ENCODE peak calls at places on chromosomes 6 and 20, in five cellular contexts. L, S, G, V and U are unnamed samples.

GRCh38 chr6:136640132-136640915 is 90.1 kb upstream of the MAP7 start:
- DNase-seq in L (no peak), S (no peak), G (no peak), V (no peak), U (no peak)

GRCh38 chr6:33126101-33126714 is 50.4 kb downstream of the HLA-DPB1 start:
- DNase-seq in L (peak), S (peak), G (peak), V (no peak), U (no peak)

GRCh38 chr20:34529742-34530141 is 13.5 kb downstream of the DYNLRB1 start:
- DNase-seq in L (no peak), S (no peak), G (no peak), V (no peak), U (no peak)

GRCh38 chr6:5718231-5718947 is 288.3 kb downstream of the NRN1 start:
- DNase-seq in L (no peak), S (no peak), G (peak), V (no peak), U (no peak)

GRCh38 chr6:28355743-28356665 is 6.3 kb downstream of the ZKSCAN3 start:
- DNase-seq in L (peak), S (peak), G (peak), V (peak), U (no peak)

GRCh38 chr6:94026575-94026974 is 607.2 kb upstream of the EPHA7 start:
- DNase-seq in L (no peak), S (no peak), G (no peak), V (no peak), U (no peak)

GRCh38 chr6:109834131-109834530 is 143.0 kb downstream of the FIG4 start:
- DNase-seq in L (no peak), S (no peak), G (no peak), V (no peak), U (no peak)

GRCh38 chr6:105839266-105839665 is 246.9 kb upstream of the PRDM1 start:
- DNase-seq in L (no peak), S (no peak), G (no peak), V (no peak), U (no peak)

GRCh38 chr6:151197556-151197955 is 42.2 kb upstream of the AKAP12 start:
- DNase-seq in L (no peak), S (no peak), G (no peak), V (no peak), U (no peak)

GRCh38 chr6:134134654-134135053 is 82.2 kb upstream of the SLC2A12 start:
- DNase-seq in L (no peak), S (no peak), G (no peak), V (no peak), U (no peak)

GRCh38 chr6:65452333-65452732 is 254.7 kb downstream of the EYS start:
- DNase-seq in L (no peak), S (no peak), G (no peak), V (no peak), U (no peak)

GRCh38 chr6:138155443-138155842 is 6.3 kb upstream of the ARFGEF3 start:
- DNase-seq in L (no peak), S (no peak), G (no peak), V (no peak), U (no peak)

GRCh38 chr6:104753251-104753650 is 106.5 kb downstream of the HACE1 start:
- DNase-seq in L (no peak), S (no peak), G (no peak), V (no peak), U (no peak)

GRCh38 chr6:83636800-83637199 is 72.1 kb downstream of the SNAP91 start:
- DNase-seq in L (no peak), S (no peak), G (no peak), V (no peak), U (no peak)

GRCh38 chr20:49866051-49866450 is 49.3 kb downstream of the SPATA2 start:
- DNase-seq in L (no peak), S (no peak), G (no peak), V (no peak), U (no peak)

GRCh38 chr6:77839292-77839691 is 186.5 kb downstream of the MEI4 start:
- DNase-seq in L (no peak), S (no peak), G (no peak), V (no peak), U (no peak)

GRCh38 chr6:2635911-2636310 is 114.8 kb downstream of the MYLK4 start:
- DNase-seq in L (no peak), S (no peak), G (no peak), V (no peak), U (no peak)

GRCh38 chr6:2633763-2634150 is 117.0 kb downstream of the MYLK4 start:
- DNase-seq in L (no peak), S (no peak), G (no peak), V (no peak), U (no peak)

GRCh38 chr6:2632943-2633584 is 117.7 kb downstream of the MYLK4 start:
- DNase-seq in L (no peak), S (no peak), G (no peak), V (no peak), U (no peak)

GRCh38 chr6:2632368-2632767 is 118.4 kb downstream of the MYLK4 start:
- DNase-seq in L (no peak), S (no peak), G (no peak), V (no peak), U (no peak)

DNA sequence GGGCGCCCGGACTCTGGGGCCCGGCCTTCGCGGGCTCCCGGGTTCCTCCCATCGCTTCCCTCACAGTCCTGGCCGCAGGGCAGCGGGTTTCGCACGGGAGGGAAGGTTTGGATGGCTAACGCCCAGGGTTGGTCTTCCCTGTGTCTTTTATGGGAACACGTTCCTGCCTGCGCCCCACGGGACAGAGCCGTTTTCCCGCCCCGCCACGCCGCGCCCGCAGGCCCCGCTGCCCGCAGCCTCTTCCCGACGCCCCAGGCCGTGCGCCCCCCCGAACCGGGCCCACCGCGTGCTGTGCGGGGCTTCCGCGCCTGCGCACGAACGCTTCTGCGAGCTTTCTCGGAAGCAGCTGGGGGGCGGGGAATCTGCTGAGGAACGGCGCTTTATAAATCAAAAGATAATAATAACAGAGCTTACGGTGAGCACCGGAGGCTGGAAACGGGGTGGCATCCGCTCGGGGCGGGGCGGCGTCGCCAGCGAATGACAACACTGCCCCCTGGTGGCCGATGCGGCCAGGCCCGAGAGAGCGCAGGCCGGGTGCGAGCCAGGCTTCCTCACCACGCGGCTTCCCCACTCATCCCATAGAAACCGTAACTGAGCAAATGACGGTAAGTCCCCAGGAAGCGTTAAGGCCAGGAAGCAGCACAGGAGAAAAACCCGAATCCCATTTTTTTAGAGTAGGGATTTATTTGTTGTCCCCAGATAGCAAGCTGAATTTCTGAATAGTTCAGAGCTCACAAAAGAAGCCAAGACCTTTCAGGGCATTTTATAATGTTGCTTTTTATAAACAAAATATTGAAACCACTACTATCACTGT is 116.4 kb downstream of the MYLK4 start:
- DNase-seq in L (peak), S (peak), G (peak), V (peak), U (peak)
- TF ChIP-seq POLR2AphosphoS5 in L (no peak), S (no peak), G (no peak), V (no peak), U (no peak)

GRCh38 chr6:30572078-30572605 is 900 bp downstream of the ABCF1 start:
- DNase-seq in L (no peak), S (no peak), G (no peak), V (no peak), U (no peak)
- TF ChIP-seq TAF1 in L (no peak), S (no peak), G (no peak), V (no peak), U (no peak)

GRCh38 chr20:57440678-57441509 is 49.7 kb downstream of the RBM38 start:
- DNase-seq in L (peak), S (no peak), G (no peak), V (no peak), U (no peak)
- TF ChIP-seq POLR2AphosphoS5 in L (no peak), S (no peak), G (no peak), V (no peak), U (no peak)

DNA sequence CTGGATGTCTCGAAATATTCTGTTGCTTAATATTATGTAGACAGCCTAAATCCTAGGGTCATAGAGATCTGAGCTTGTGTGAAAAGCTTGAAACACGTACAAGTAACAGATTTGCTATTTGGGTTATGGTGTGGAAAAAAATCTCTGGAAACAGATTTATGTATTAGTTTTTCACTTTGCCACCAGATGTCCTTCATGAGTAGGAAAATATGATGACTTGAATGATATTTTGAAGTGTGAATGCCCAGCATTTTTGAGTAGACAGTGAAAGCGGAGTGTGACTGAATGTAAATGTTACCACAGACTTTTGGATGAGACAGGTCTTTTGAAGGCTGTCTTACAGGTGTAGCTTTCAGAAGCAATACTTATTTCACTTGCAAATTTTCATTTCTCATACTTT is 4.2 kb upstream of the BMP6 start:
- DNase-seq in L (peak), S (peak), G (no peak), V (no peak), U (no peak)
- TF ChIP-seq TAF1 in L (no peak), S (no peak), G (no peak), V (no peak), U (no peak)

GRCh38 chr20:62356143-62356947 is 10.8 kb downstream of the LAMA5 start:
- DNase-seq in L (peak), S (no peak), G (no peak), V (no peak), U (no peak)

GRCh38 chr20:62357681-62358080 is 9.4 kb downstream of the LAMA5 start:
- DNase-seq in L (no peak), S (no peak), G (no peak), V (no peak), U (no peak)

GRCh38 chr20:62355527-62356142 is 11.5 kb downstream of the LAMA5 start:
- DNase-seq in L (no peak), S (peak), G (no peak), V (no peak), U (no peak)

GRCh38 chr20:62358171-62358719 is 8.9 kb downstream of the LAMA5 start:
- DNase-seq in L (peak), S (no peak), G (no peak), V (no peak), U (no peak)

DNA sequence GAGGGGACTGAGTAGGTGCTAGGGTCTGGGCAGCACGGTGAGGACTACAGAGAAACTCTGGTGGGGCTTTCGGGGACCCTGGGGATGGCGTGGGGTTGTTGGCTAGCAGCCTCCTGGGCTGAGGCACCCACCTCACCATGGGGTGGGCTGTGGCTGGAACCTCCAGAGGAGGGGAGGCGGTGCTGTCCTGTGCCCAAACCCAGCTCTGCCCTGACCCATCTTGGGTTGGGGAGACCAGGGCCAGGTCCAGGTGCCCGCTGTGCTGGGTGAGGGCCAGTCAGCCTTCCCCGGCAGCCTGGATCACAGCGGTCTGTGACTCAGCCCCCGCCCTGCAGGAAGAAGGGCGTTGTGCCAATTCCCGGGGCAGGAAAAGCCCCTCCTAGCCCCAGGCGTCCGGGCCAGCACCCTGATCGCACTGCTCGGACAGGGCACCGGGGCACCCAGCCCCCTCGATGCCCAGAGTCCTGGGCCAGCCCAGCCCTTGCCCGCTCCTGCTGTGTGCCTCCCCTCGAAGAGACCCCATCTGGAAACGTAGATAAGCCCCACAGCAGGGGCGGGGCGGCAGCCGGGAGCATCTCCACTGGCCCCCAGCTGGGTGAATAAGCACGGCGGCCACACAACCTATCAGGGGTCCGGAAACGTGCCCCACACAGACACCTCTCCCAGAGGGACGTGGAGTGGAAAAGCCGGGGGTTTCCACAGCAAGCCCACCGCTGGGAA is 10.0 kb downstream of the LAMA5 start:
- DNase-seq in L (peak), S (no peak), G (no peak), V (no peak), U (no peak)
- TF ChIP-seq POLR2AphosphoS5 in L (no peak), S (no peak), G (no peak), V (no peak), U (no peak)

GRCh38 chr20:48012401-48012974 is 227.2 kb upstream of the SULF2 start:
- DNase-seq in L (peak), S (peak), G (no peak), V (no peak), U (no peak)
- TF ChIP-seq TAF1 in L (no peak), S (no peak), G (no peak), V (no peak), U (no peak)

GRCh38 chr6:81808834-81809598 is 56.5 kb upstream of the TENT5A start:
- DNase-seq in L (no peak), S (no peak), G (no peak), V (no peak), U (no peak)
- TF ChIP-seq POLR2AphosphoS5 in L (no peak), S (no peak), G (no peak), V (no peak), U (no peak)

DNA sequence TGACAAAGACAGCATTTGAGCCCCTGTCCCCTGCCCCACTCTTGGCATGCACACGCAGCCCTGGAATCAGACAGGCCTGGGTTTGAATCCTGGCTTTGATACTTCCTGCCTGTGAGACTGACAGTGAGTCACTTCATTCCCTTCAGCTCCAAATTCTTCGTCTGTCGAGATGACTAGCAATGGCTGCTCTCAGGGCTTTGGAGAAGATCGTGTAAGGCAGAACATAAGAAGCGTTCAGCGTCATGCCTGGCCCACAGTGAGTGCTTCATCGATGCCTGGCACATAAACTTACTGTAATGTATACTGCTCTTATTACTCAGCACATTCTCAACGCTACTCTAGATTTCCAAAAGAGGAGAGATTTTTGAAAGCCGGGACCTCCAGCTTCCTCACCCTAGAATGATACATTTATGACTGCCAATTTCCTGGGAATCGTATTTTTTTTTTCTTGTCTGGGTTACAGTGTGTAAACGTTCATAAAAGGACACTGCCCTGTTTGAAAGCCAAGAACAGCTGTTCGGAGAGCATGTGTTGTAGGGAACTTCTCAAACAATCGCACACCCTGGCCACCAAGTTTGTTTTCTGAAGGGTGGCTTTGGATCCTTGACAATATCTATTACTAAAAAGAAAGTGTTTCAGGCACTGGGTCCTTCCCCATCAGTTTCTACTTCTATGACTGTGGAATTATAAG is 16.2 kb upstream of the BCAS1 start:
- DNase-seq in L (no peak), S (no peak), G (no peak), V (no peak), U (no peak)
- TF ChIP-seq TAF1 in L (no peak), S (no peak), G (no peak), V (no peak), U (no peak)

DNA sequence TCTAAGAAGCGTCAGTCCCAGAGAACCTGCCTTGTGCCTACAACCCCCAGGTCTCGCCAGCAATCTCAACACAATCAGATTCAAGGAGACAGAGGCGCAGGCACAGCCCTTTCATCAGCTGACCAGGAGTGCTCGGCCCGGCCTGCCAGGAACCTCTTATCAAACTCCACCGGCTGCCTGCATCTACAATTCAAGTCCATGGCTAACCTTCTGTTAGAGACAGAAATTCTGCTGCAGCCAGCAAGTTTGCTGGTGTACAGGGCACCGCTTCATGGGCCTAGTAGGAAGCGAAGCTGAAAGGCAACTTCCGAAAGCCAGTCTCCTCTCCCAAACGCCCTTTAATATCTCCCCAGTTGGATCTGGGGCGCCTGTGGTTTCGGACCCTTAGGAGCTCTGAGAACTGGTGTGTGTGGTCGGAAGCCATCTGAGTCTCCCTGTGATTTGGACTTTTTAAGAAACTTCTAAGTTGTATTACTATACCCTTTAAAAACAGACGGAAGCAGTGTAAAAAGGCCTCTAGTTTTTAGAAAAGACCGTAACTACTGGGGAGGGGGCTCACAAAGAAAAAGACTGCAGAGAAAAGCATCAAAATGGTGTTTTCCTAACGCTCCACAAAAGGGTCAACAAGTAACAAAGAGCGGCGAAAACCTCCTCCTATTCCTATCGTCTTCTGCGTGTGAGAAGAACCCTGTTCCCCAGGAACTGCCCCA is 1.7 kb downstream of the EZR start:
- DNase-seq in L (peak), S (peak), G (no peak), V (no peak), U (no peak)
- TF ChIP-seq POLR2AphosphoS5 in L (no peak), S (no peak), G (peak), V (no peak), U (no peak)

GRCh38 chr6:15616266-15616665 is 46.6 kb downstream of the DTNBP1 start:
- DNase-seq in L (no peak), S (no peak), G (no peak), V (no peak), U (no peak)
- TF ChIP-seq TAF1 in L (no peak), S (no peak), G (no peak), V (no peak), U (no peak)